ENCODE peak calls at places on chromosomes 5 and 9, in six cellular contexts. I is mesenchymal stem cell, D is kidney tubule cell, G is RWPE1, L is psoas muscle, V is keratinocyte. P is an unnamed sample.

GRCh38 chr5:10563132-10563939 is 534 bp upstream of the ANKRD33B start:
- DNase-seq in I (peak), D (peak), G (peak), L (peak), V (no peak), P (peak)

GRCh38 chr5:23289162-23289561 is 218.2 kb upstream of the PRDM9 start:
- DNase-seq in I (no peak), D (no peak), G (peak), L (no peak), V (no peak), P (no peak)

GRCh38 chr9:69173497-69173890 is 583 bp upstream of the TJP2 start:
- DNase-seq in I (no peak), D (no peak), G (peak), L (no peak), V (no peak), P (no peak)

GRCh38 chr5:164962302-164962961 is 1457.0 kb downstream of the MAT2B start:
- DNase-seq in I (peak), D (no peak), G (no peak), L (no peak), V (no peak), P (no peak)

GRCh38 chr9:120774719-120775118 is 18.5 kb downstream of the FBXW2 start:
- DNase-seq in I (no peak), D (no peak), G (no peak), L (no peak), V (no peak), P (no peak)

GRCh38 chr5:159525117-159525516 is 194.8 kb upstream of the IL12B start:
- DNase-seq in I (no peak), D (no peak), G (no peak), L (no peak), V (no peak), P (no peak)

GRCh38 chr9:99181621-99182020 is 40.1 kb downstream of the ALG2 start:
- DNase-seq in I (peak), D (peak), G (no peak), L (no peak), V (no peak), P (no peak)

GRCh38 chr9:98908897-98909634 is 34.6 kb upstream of the COL15A1 start:
- DNase-seq in I (no peak), D (peak), G (no peak), L (no peak), V (no peak), P (no peak)

GRCh38 chr5:128331261-128331660 is 206.8 kb downstream of the FBN2 start:
- DNase-seq in I (no peak), D (no peak), G (no peak), L (no peak), V (no peak), P (no peak)

GRCh38 chr5:60287174-60287771 is 393.7 kb upstream of the PDE4D start:
- DNase-seq in I (peak), D (peak), G (peak), L (no peak), V (peak), P (peak)

GRCh38 chr9:95449016-95449415 is 67.8 kb downstream of the PTCH1 start:
- DNase-seq in I (no peak), D (no peak), G (no peak), L (no peak), V (no peak), P (no peak)

P was measured in H54.